ENCODE peak calls at places on chromosomes 3 and 15, in four cellular contexts. D is CD8-positive, alpha-beta memory T cell; L is GM23248; U is OCI-LY7. N is an unnamed sample.

GRCh38 chr15:90883971-90884718 is at the start of gene FES:
- DNase-seq in L (peak; percentile 53), U (no peak), D (no peak), N (peak; percentile 78)

GRCh38 chr15:55196011-55196410 is 730 bp downstream of the RSL24D1 start:
- DNase-seq in L (peak; percentile 29), U (peak; percentile 24), D (no peak), N (peak; percentile 66)

GRCh38 chr15:67110400-67110799 is 45.0 kb downstream of the SMAD3 start:
- DNase-seq in D (no peak), L (no peak), U (peak; percentile 69), N (no peak)

GRCh38 chr3:153051427-153052095 is 110.5 kb upstream of the RAP2B start:
- DNase-seq in L (peak; percentile 86), D (no peak), U (no peak), N (no peak)

GRCh38 chr3:128824132-128824850 is 55.1 kb upstream of the ACAD9 start:
- DNase-seq in U (no peak), D (no peak), L (no peak), N (no peak)

GRCh38 chr3:16841906-16842709 is 42.6 kb upstream of the PLCL2 start:
- DNase-seq in D (peak; percentile 86), L (no peak), U (peak; percentile 74), N (no peak)

GRCh38 chr3:138197058-138197457 is 10.0 kb downstream of the ARMC8 start:
- DNase-seq in U (no peak), D (no peak), L (peak; percentile 40), N (peak; percentile 56)

GRCh38 chr3:192515661-192516040 is 211.7 kb downstream of the FGF12 start:
- DNase-seq in D (no peak), L (peak; percentile 1), U (no peak), N (no peak)

GRCh38 chr3:139797724-139798343 is 120.1 kb upstream of the NMNAT3 start:
- DNase-seq in L (peak; percentile 29), D (no peak), U (peak; percentile 9), N (peak; percentile 53)

GRCh38 chr3:127691974-127692373 is 19.2 kb downstream of the ABTB1 start:
- DNase-seq in U (no peak), L (no peak), D (peak; percentile 6), N (no peak)

GRCh38 chr3:45951946-45952345 is 8.7 kb downstream of the CXCR6 start:
- DNase-seq in D (no peak), L (no peak), U (no peak), N (no peak)

GRCh38 chr3:151553873-151554272 is 93.0 kb upstream of the IGSF10 start:
- DNase-seq in U (no peak), L (peak; percentile 55), D (no peak), N (no peak)

GRCh38 chr3:61591300-61591699 is 29.9 kb downstream of the PTPRG start:
- DNase-seq in D (no peak), L (no peak), U (no peak), N (no peak)

GRCh38 chr3:59680916-59681315 is 631.1 kb upstream of the CFAP20DC start:
- DNase-seq in U (no peak), D (no peak), L (no peak), N (no peak)

GRCh38 chr3:185732782-185733181 is 92.1 kb downstream of the IGF2BP2 start:
- DNase-seq in U (no peak), D (no peak), L (peak; percentile 85), N (no peak)

GRCh38 chr3:45690331-45691035 is 1.3 kb downstream of the SACM1L start:
- DNase-seq in U (peak; percentile 31), D (no peak), L (peak; percentile 38), N (peak; percentile 62)

GRCh38 chr3:197539651-197540051 is 16.1 kb downstream of the BDH1 start:
- DNase-seq in D (no peak), U (no peak), L (no peak), N (no peak)

GRCh38 chr3:72378287-72378686 is 470.0 kb downstream of the SHQ1 start:
- DNase-seq in D (no peak), U (no peak), L (no peak), N (no peak)

GRCh38 chr3:71031151-71031550 is 552.4 kb downstream of the FOXP1 start:
- DNase-seq in U (no peak), D (no peak), L (no peak), N (no peak)

GRCh38 chr3:70855139-70855538 is 542.7 kb upstream of the MDFIC2 start:
- DNase-seq in D (no peak), U (no peak), L (no peak), N (no peak)

GRCh38 chr15:75551076-75551475 is 28.0 kb downstream of the PTPN9 start:
- DNase-seq in U (no peak), D (no peak), L (no peak), N (no peak)

GRCh38 chr15:82714026-82714425 is 4.4 kb upstream of the AP3B2 start:
- DNase-seq in L (no peak), U (no peak), D (no peak), N (no peak)

GRCh38 chr3:62414786-62415185 is 41.4 kb upstream of the FEZF2 start:
- DNase-seq in U (no peak), D (no peak), L (no peak), N (no peak)

GRCh38 chr3:183443395-183444132 is 15.1 kb upstream of the MCF2L2 start:
- DNase-seq in U (no peak), D (no peak), L (no peak), N (no peak)

GRCh38 chr3:195818301-195818700 is 6.6 kb upstream of the MUC4 start:
- DNase-seq in L (no peak), D (no peak), U (no peak), N (no peak)

GRCh38 chr3:178623666-178624255 is 87.5 kb downstream of the KCNMB2 start:
- DNase-seq in D (no peak), U (no peak), L (no peak), N (no peak)

GRCh38 chr3:123469323-123469995 is 20.6 kb upstream of the ADCY5 start:
- DNase-seq in D (no peak), U (no peak), L (no peak), N (no peak)

GRCh38 chr3:66298591-66298990 is 77.8 kb downstream of the SLC25A26 start:
- DNase-seq in U (peak; percentile 34), D (no peak), L (no peak), N (peak; percentile 36)

GRCh38 chr3:188442430-188442829 is 288.5 kb downstream of the LPP start:
- DNase-seq in U (peak; percentile 49), L (no peak), D (no peak), N (no peak)

GRCh38 chr3:128226794-128227399 is 73.6 kb downstream of the EEFSEC start:
- DNase-seq in L (peak; percentile 35), D (no peak), U (peak; percentile 36), N (peak; percentile 73)

GRCh38 chr15:68376447-68377060 is 55.4 kb downstream of the ITGA11 start:
- DNase-seq in D (no peak), U (no peak), L (no peak), N (peak; percentile 9)

GRCh38 chr3:45185461-45185860 is 39.3 kb upstream of the CDCP1 start:
- DNase-seq in L (no peak), D (no peak), U (no peak), N (peak; percentile 37)

GRCh38 chr3:46097691-46098241 is 70.5 kb upstream of the XCR1 start:
- DNase-seq in D (no peak), U (peak; percentile 44), L (peak; percentile 83), N (peak; percentile 76)

GRCh38 chr3:50658416-50658815 is 16.3 kb upstream of the DOCK3 start:
- DNase-seq in D (no peak), U (no peak), L (peak; percentile 90), N (no peak)

GRCh38 chr3:170815340-170815739 is 54.7 kb downstream of the RPL22L1 start:
- DNase-seq in L (no peak), D (no peak), U (no peak), N (peak; percentile 40)

GRCh38 chr15:66221126-66221525 is 32.4 kb downstream of the MEGF11 start:
- DNase-seq in U (no peak), D (no peak), L (no peak), N (no peak)

GRCh38 chr3:102090646-102091045 is 241.3 kb downstream of the NFKBIZ start:
- DNase-seq in D (no peak), L (peak; percentile 48), U (no peak), N (no peak)

GRCh38 chr3:102094523-102094922 is 245.2 kb downstream of the NFKBIZ start:
- DNase-seq in D (no peak), L (no peak), U (no peak), N (no peak)

GRCh38 chr3:102095383-102095782 is 246.1 kb downstream of the NFKBIZ start:
- DNase-seq in U (no peak), L (no peak), D (no peak), N (no peak)

GRCh38 chr3:102091358-102091757 is 242.0 kb downstream of the NFKBIZ start:
- DNase-seq in L (no peak), U (no peak), D (no peak), N (no peak)

DNA sequence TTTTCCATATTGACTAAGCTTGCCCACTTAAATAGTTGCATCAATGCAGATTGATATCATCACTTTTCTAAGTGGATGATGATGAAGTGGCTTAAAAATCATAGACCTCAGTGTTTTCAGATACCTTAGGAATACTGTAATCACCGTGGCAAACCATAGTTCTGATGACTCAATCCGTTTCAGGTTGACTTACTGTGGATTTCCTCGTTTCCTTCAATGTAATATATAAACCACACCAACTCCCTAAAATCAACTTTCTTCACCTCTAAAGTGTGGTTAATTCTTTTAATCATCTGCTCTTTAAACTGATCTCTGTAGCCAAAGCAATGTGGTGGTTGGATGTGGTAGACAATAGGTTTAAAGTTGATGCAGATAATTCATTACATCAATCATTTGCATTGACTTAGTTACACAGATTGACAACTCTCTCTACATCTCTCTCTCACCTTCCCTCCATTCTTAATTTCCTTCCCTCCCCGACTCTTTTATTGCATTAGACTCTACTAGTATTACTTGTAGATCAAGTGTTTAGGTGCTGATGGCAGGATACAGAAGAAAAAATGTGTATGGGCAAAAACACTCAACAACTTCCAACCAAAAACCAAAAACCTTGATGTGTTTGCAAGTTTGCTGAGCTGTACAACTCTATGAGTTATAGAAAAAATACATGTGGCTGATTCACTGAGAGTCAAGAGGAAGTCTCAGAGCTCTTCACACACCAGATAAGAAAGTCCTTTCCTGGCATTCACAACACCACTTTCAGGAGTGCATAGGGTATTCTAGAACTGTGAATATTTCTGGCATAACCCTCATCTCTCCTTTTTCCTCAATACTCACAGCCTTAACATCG is 243.5 kb downstream of the NFKBIZ start:
- DNase-seq in L (peak; percentile 53), U (no peak), D (no peak), N (no peak)
- H3K27ac ChIP-seq in L (no peak overlapping the region), U (no peak overlapping the region), D (no peak overlapping the region), N (no peak overlapping the region)

GRCh38 chr3:143081844-143082778 is 37.5 kb upstream of the CHST2 start:
- DNase-seq in U (peak; percentile 37), L (no peak), D (no peak), N (peak; percentile 79)
- H3K4me3 ChIP-seq in U (no peak overlapping the region), L (no peak overlapping the region), D (no peak overlapping the region), N (peak overlapping the region; percentile 61)

DNA sequence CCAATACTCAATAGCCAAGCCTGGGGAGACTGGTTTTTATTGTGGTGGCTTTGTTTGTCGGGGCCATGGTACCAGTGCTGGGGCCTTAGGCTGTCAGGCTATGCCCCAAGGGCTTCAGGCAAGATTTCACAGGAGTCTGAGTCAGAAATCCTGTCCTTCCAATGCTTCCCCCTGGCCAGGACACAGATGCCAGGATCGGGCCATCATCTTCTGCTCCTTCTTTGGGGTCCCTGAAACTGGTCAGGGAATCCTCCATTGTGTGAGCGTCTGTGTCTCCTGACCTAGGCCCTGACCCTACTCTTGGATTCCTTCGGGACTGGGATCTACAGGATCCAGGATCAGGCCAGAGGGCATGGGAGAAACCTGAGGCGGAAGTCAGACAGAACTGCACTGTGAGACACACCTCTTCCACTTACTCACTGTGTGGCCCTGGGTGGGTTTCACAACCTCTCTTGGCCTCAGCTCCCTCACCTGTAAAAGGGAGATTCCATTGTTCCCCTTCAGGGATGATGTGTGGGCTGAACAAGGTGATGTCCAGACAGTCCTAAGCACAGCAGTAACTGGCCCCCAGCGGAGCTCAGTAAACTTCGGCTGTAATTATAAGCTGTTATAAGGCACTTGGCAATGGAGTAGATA is 292.7 kb downstream of the UACA start:
- DNase-seq in D (peak; percentile 16), U (no peak), L (no peak), N (no peak)
- H3K4me1 ChIP-seq in D (peaks cover 23% of the 10 kb centered on the region), U (no peaks in the 10 kb centered on the region), L (peaks cover 23% of the 10 kb centered on the region), N (peaks cover 37% of the 10 kb centered on the region)

GRCh38 chr15:48059786-48060185 is 61.0 kb upstream of the SLC24A5 start:
- DNase-seq in U (no peak), L (peak; percentile 3), D (no peak), N (no peak)
- H3K27ac ChIP-seq in U (no peak overlapping the region), L (no peak overlapping the region), D (no peak overlapping the region), N (no peak overlapping the region)